ENCODE peak calls at places on chromosomes 11 and 22, in eight cellular contexts. M is fibroblast of villous mesenchyme; Z is A549; A is suprapubic skin; N is stimulated activated CD4-positive, alpha-beta T cell treated with anti-CD3 and anti-CD28 coated beads, Interleukin-15, amount 100 ng/mL, for 1 hour; B is Ammon's horn; P is stimulated activated CD8-positive, alpha-beta memory T cell treated with anti-CD3 and anti-CD28 coated beads, Interleukin-15, amount 100 ng/mL, for 1 hour; W is AG10803. F is an unnamed sample.

GRCh38 chr11:8009856-8010255 is 22.7 kb downstream of the EIF3F start:
- DNase-seq in B (no peak), N (no peak), Z (no peak), W (no peak), M (no peak), A (no peak), P (no peak), F (no peak)

GRCh38 chr11:16606784-16607674 is 131.4 kb upstream of the C11orf58 start:
- DNase-seq in Z (no peak), B (peak; percentile 44), M (peak; percentile 40), W (no peak), N (no peak), P (no peak), A (no peak), F (no peak)

GRCh38 chr11:898540-899190 is 11.9 kb downstream of the CHID1 start:
- DNase-seq in Z (peak; percentile 56), P (no peak), B (peak; percentile 32), N (no peak), A (no peak), W (no peak), M (peak; percentile 21), F (peak; percentile 33)

GRCh38 chr11:30908857-30909256 is 322.7 kb upstream of the MPPED2 start:
- DNase-seq in B (no peak), N (no peak), Z (no peak), P (no peak), M (no peak), A (no peak), W (no peak), F (no peak)

GRCh38 chr11:124669193-124669592 is 4.3 kb downstream of the SIAE start:
- DNase-seq in N (no peak), W (peak; percentile 43), B (peak; percentile 83), P (peak; percentile 18), A (no peak), M (peak; percentile 56), Z (peak; percentile 48), F (peak; percentile 73)

GRCh38 chr22:46537946-46538815 is 761 bp upstream of the CELSR1 start:
- DNase-seq in Z (peak; percentile 70), A (no peak), N (no peak), P (no peak), B (no peak), M (peak; percentile 24), W (peak; percentile 17), F (peak; percentile 38)

GRCh38 chr22:47202819-47203553 is 440.5 kb downstream of the TBC1D22A start:
- DNase-seq in P (no peak), B (no peak), W (no peak), Z (no peak), A (peak; percentile 62), M (no peak), N (no peak), F (no peak)

GRCh38 chr11:118715837-118716260 is 36.4 kb upstream of the TREH start:
- DNase-seq in A (no peak), W (no peak), P (no peak), N (no peak), B (no peak), Z (no peak), M (no peak), F (no peak)

GRCh38 chr11:74646215-74646614 is 53.8 kb downstream of the POLD3 start:
- DNase-seq in W (no peak), N (no peak), Z (no peak), M (no peak), P (no peak), B (no peak), A (no peak), F (no peak)

GRCh38 chr11:17351171-17351509 is 460 bp upstream of the NCR3LG1 start:
- DNase-seq in M (no peak), B (no peak), P (no peak), A (no peak), W (no peak), Z (peak; percentile 16), N (no peak), F (no peak)

GRCh38 chr11:73461335-73461840 is 85.2 kb downstream of the RELT start:
- DNase-seq in B (no peak), P (no peak), N (no peak), Z (no peak), W (peak; percentile 9), M (no peak), A (no peak), F (no peak)

GRCh38 chr11:123235117-123235686 is 40.2 kb upstream of the CLMP start:
- DNase-seq in N (no peak), A (peak; percentile 82), M (peak; percentile 48), B (no peak), P (peak; percentile 8), W (no peak), Z (peak; percentile 43), F (peak; percentile 44)

GRCh38 chr11:82775736-82776346 is 42.2 kb upstream of the FAM181B start:
- DNase-seq in M (peak; percentile 57), W (peak; percentile 42), N (no peak), A (no peak), Z (peak; percentile 40), P (no peak), B (no peak), F (peak; percentile 64)

GRCh38 chr22:36002861-36003260 is 25.8 kb downstream of the RBFOX2 start:
- DNase-seq in M (no peak), P (no peak), N (no peak), W (no peak), B (no peak), Z (no peak), A (no peak), F (no peak)

GRCh38 chr11:45374632-45375031 is 88.5 kb upstream of the SYT13 start:
- DNase-seq in N (no peak), W (no peak), M (no peak), P (no peak), B (no peak), Z (no peak), A (peak; percentile 6), F (no peak)

GRCh38 chr11:117044287-117045035 is 53.8 kb downstream of the SIK3 start:
- DNase-seq in Z (no peak), W (no peak), B (no peak), M (no peak), A (no peak), N (no peak), P (no peak), F (no peak)

GRCh38 chr11:94897330-94897768 is 76.0 kb downstream of the CWC15 start:
- DNase-seq in P (no peak), M (peak; percentile 69), Z (peak; percentile 42), W (peak; percentile 50), B (peak; percentile 77), N (no peak), A (no peak), F (peak; percentile 72)

GRCh38 chr11:116078101-116078561 is 573.9 kb upstream of the CADM1 start:
- DNase-seq in M (no peak), P (no peak), N (no peak), A (no peak), Z (no peak), B (no peak), W (no peak), F (no peak)

GRCh38 chr22:47433627-47434026 is 671.2 kb downstream of the TBC1D22A start:
- DNase-seq in W (no peak), Z (no peak), N (no peak), A (no peak), B (no peak), P (no peak), M (no peak), F (no peak)

GRCh38 chr11:111449158-111449557 is 63.0 kb downstream of the BTG4 start:
- DNase-seq in N (no peak), A (peak; percentile 54), B (no peak), W (no peak), M (no peak), P (no peak), Z (no peak), F (no peak)

GRCh38 chr22:29833392-29833949 is 4.6 kb downstream of the ASCC2 start:
- DNase-seq in N (no peak), B (no peak), W (no peak), P (no peak), A (no peak), Z (no peak), M (peak; percentile 57), F (no peak)

GRCh38 chr11:80084614-80085013 is 643.8 kb upstream of the TENM4 start:
- DNase-seq in A (no peak), M (no peak), N (no peak), Z (no peak), W (no peak), B (no peak), P (no peak), F (no peak)

GRCh38 chr11:75406338-75406777 is 7.0 kb downstream of the RPS3 start:
- DNase-seq in M (no peak), W (peak; percentile 34), A (no peak), N (no peak), Z (no peak), P (no peak), B (peak; percentile 57), F (no peak)

GRCh38 chr11:83241291-83241946 is 44.7 kb downstream of the CCDC90B start:
- DNase-seq in W (peak; percentile 57), Z (peak; percentile 76), M (peak; percentile 70), N (no peak), A (no peak), B (peak; percentile 53), P (no peak), F (peak; percentile 77)

GRCh38 chr22:35995772-35996171 is 32.9 kb downstream of the RBFOX2 start:
- DNase-seq in P (no peak), Z (no peak), M (peak; percentile 99), A (peak; percentile 82), W (peak; percentile 97), N (no peak), B (no peak), F (peak; percentile 98)

GRCh38 chr11:1548221-1549070 is 23.6 kb downstream of the DUSP8 start:
- DNase-seq in W (peak; percentile 40), Z (peak; percentile 71), B (peak; percentile 43), M (peak; percentile 42), P (no peak), A (no peak), N (no peak), F (peak; percentile 60)

GRCh38 chr11:638616-639323 is 1.7 kb downstream of the DRD4 start:
- DNase-seq in B (no peak), W (no peak), N (no peak), A (no peak), M (no peak), P (no peak), Z (no peak), F (peak; percentile 42)

GRCh38 chr11:94198718-94199117 is 70.1 kb downstream of the PANX1 start:
- DNase-seq in M (no peak), Z (no peak), A (no peak), W (no peak), P (no peak), N (no peak), B (no peak), F (no peak)